ENCODE peak calls at places on chromosomes 4 and X, in five cellular contexts. One of them, this sample, is unnamed.

GRCh38 chrX:66677430-66677829 is 38.6 kb upstream of the EDA2R start:
- DNase-seq in right atrium auricular region: no peak
- DNase-seq in cardiac muscle cell: no peak
- DNase-seq in stomach: no peak
- DNase-seq in breast epithelium: no peak
- DNase-seq in this sample: no peak

GRCh38 chr4:95835672-95836071 is 4.2 kb upstream of the PDHA2 start:
- DNase-seq in right atrium auricular region: no peak
- DNase-seq in cardiac muscle cell: peak
- DNase-seq in breast epithelium: no peak
- DNase-seq in stomach: no peak
- DNase-seq in this sample: no peak

GRCh38 chr4:52966172-52966571 is 104.1 kb downstream of the RASL11B start:
- DNase-seq in right atrium auricular region: no peak
- DNase-seq in cardiac muscle cell: no peak
- DNase-seq in stomach: no peak
- DNase-seq in breast epithelium: no peak
- DNase-seq in this sample: no peak

GRCh38 chr4:10120943-10121567 is 4.5 kb upstream of the WDR1 start:
- DNase-seq in right atrium auricular region: no peak
- DNase-seq in stomach: no peak
- DNase-seq in breast epithelium: no peak
- DNase-seq in cardiac muscle cell: no peak
- DNase-seq in this sample: no peak

GRCh38 chr4:113958766-113959540 is 20.5 kb downstream of the ARSJ start:
- DNase-seq in right atrium auricular region: no peak
- DNase-seq in stomach: no peak
- DNase-seq in breast epithelium: no peak
- DNase-seq in cardiac muscle cell: no peak
- DNase-seq in this sample: no peak

GRCh38 chr4:57658188-57658587 is 548.0 kb upstream of the IGFBP7 start:
- DNase-seq in stomach: no peak
- DNase-seq in cardiac muscle cell: no peak
- DNase-seq in right atrium auricular region: no peak
- DNase-seq in breast epithelium: no peak
- DNase-seq in this sample: no peak

GRCh38 chrX:78619829-78620228 is 39.3 kb downstream of the RTL3 start:
- DNase-seq in right atrium auricular region: no peak
- DNase-seq in stomach: no peak
- DNase-seq in cardiac muscle cell: no peak
- DNase-seq in breast epithelium: no peak
- DNase-seq in this sample: no peak

GRCh38 chrX:130896026-130896425 is 7.0 kb downstream of the ENOX2 start:
- DNase-seq in right atrium auricular region: no peak
- DNase-seq in stomach: no peak
- DNase-seq in cardiac muscle cell: no peak
- DNase-seq in breast epithelium: no peak
- DNase-seq in this sample: no peak

GRCh38 chrX:150229481-150229880 is 133.6 kb upstream of the MAMLD1 start:
- DNase-seq in cardiac muscle cell: no peak
- DNase-seq in right atrium auricular region: no peak
- DNase-seq in breast epithelium: no peak
- DNase-seq in stomach: no peak
- DNase-seq in this sample: no peak

GRCh38 chrX:20330545-20330944 is 63.8 kb upstream of the RPS6KA3 start:
- DNase-seq in right atrium auricular region: no peak
- DNase-seq in breast epithelium: no peak
- DNase-seq in cardiac muscle cell: no peak
- DNase-seq in stomach: no peak
- DNase-seq in this sample: no peak

GRCh38 chr4:5477613-5478012 is 230.7 kb downstream of the EVC2 start:
- DNase-seq in right atrium auricular region: no peak
- DNase-seq in breast epithelium: no peak
- DNase-seq in cardiac muscle cell: no peak
- DNase-seq in stomach: no peak
- DNase-seq in this sample: peak

GRCh38 chr4:100208964-100209363 is 18.7 kb upstream of the DDIT4L start:
- DNase-seq in stomach: no peak
- DNase-seq in cardiac muscle cell: no peak
- DNase-seq in breast epithelium: no peak
- DNase-seq in right atrium auricular region: no peak
- DNase-seq in this sample: no peak

DNA sequence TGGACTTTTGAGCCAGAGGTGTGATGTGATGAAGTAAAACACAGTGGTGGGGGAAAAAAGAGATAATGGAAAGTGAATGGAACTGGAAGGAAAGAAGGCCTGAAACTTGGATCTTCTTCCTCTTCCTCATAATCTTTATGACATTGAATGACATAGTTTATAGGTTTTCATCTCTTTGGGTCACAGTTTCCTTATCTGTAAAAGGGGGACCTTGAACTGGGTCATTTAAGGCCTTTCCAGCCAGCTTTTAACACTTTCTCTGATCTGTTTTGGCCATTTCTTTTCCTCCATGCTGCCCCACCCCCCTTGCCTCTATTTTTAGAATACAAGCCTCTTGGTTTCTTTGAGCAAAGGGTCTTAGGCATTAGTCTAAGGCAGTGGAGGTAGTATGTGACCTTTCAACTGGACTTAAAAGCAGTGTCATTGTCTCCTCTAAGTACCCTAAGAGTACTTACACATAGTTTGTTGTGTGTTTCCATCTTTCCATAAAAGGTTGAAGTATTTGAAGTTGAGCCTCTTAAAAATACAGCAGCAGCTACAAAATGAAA is 7.8 kb downstream of the CPEB2 start:
- DNase-seq in right atrium auricular region: no peak
- DNase-seq in cardiac muscle cell: peak
- DNase-seq in breast epithelium: no peak
- DNase-seq in stomach: no peak
- DNase-seq in this sample: no peak
- H3K4me3 ChIP-seq in right atrium auricular region: no peak
- H3K4me3 ChIP-seq in cardiac muscle cell: peak
- H3K4me3 ChIP-seq in breast epithelium: no peak
- H3K4me3 ChIP-seq in stomach: no peak
- H3K4me3 ChIP-seq in this sample: no peak

GRCh38 chr4:41145571-41146078 is 68.7 kb downstream of the APBB2 start:
- DNase-seq in cardiac muscle cell: no peak
- DNase-seq in breast epithelium: no peak
- DNase-seq in stomach: no peak
- DNase-seq in right atrium auricular region: no peak
- DNase-seq in this sample: no peak

GRCh38 chr4:41144812-41145211 is 69.5 kb downstream of the APBB2 start:
- DNase-seq in cardiac muscle cell: no peak
- DNase-seq in stomach: no peak
- DNase-seq in right atrium auricular region: no peak
- DNase-seq in breast epithelium: no peak
- DNase-seq in this sample: no peak

GRCh38 chr4:41142356-41142755 is 72.0 kb downstream of the APBB2 start:
- DNase-seq in cardiac muscle cell: no peak
- DNase-seq in right atrium auricular region: no peak
- DNase-seq in stomach: peak
- DNase-seq in breast epithelium: no peak
- DNase-seq in this sample: no peak

GRCh38 chr4:41142946-41143720 is 71.2 kb downstream of the APBB2 start:
- DNase-seq in breast epithelium: peak
- DNase-seq in right atrium auricular region: peak
- DNase-seq in cardiac muscle cell: no peak
- DNase-seq in stomach: peak
- DNase-seq in this sample: no peak

DNA sequence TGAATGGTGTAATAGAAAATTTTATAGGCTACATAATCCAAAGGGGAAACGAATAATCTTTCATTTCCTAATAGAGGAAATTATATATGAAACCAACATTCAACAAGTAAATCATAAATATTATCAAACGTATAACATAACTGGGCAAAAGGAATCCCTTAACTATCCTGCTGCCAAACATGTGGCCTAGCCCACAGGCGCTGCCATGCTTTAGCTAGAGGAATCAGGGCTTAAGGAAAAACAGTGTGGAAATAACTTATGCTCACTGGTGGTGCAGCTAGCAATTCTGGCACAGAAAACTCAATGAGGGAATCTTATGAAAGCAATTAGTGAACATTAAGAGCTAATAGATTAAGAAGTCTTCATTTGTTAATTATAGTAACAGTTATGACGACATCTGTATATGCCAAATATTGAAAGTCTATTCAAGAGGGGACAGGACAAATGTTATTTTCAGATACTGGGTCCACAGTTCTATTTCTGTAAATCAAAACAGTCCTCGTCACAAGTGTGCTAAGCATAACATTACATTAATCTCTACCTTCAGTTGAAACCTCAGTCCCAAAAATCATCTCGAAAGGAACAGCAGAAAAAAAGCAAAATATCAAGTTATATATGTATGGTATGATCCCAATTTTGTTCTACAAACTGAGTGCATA is 70.5 kb downstream of the APBB2 start:
- DNase-seq in cardiac muscle cell: no peak
- DNase-seq in stomach: no peak
- DNase-seq in right atrium auricular region: no peak
- DNase-seq in breast epithelium: no peak
- DNase-seq in this sample: no peak
- H3K27ac ChIP-seq in cardiac muscle cell: no peak
- H3K27ac ChIP-seq in stomach: no peak
- H3K27ac ChIP-seq in right atrium auricular region: peak
- H3K27ac ChIP-seq in breast epithelium: peak
- H3K27ac ChIP-seq in this sample: no peak

GRCh38 chr4:141133146-141134006 is at the start of gene RNF150:
- DNase-seq in cardiac muscle cell: peak
- DNase-seq in stomach: peak
- DNase-seq in right atrium auricular region: peak
- DNase-seq in breast epithelium: peak
- DNase-seq in this sample: no peak
- TF ChIP-seq CTCF in cardiac muscle cell: peak
- TF ChIP-seq CTCF in stomach: no peak
- TF ChIP-seq CTCF in right atrium auricular region: peak
- TF ChIP-seq CTCF in breast epithelium: peak
- TF ChIP-seq CTCF in this sample: no peak

DNA sequence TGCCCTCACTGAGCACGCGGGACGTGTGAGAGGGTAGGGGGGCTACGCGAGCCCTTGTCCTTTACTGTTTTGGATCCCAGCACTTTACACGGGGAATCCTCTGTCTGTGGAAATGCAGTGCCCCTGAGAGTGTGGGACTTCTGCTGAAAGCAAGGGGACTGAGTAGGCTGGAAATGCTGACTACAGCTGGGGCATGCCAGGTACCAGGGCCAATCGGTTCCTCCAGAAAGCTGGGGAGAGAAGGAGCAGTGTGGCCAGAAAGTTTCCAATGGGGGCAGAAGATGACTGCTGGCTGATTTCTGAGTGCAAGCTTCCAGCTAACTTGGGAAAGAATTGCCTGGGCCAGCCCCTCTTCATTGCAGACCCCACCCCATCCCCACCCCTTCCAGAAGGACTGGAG is 1.5 kb downstream of the NHSL2 start:
- DNase-seq in breast epithelium: no peak
- DNase-seq in right atrium auricular region: no peak
- DNase-seq in stomach: no peak
- DNase-seq in cardiac muscle cell: peak
- DNase-seq in this sample: no peak
- H3K4me3 ChIP-seq in breast epithelium: peak
- H3K4me3 ChIP-seq in right atrium auricular region: peak
- H3K4me3 ChIP-seq in stomach: peak
- H3K4me3 ChIP-seq in cardiac muscle cell: peak
- H3K4me3 ChIP-seq in this sample: no peak

DNA sequence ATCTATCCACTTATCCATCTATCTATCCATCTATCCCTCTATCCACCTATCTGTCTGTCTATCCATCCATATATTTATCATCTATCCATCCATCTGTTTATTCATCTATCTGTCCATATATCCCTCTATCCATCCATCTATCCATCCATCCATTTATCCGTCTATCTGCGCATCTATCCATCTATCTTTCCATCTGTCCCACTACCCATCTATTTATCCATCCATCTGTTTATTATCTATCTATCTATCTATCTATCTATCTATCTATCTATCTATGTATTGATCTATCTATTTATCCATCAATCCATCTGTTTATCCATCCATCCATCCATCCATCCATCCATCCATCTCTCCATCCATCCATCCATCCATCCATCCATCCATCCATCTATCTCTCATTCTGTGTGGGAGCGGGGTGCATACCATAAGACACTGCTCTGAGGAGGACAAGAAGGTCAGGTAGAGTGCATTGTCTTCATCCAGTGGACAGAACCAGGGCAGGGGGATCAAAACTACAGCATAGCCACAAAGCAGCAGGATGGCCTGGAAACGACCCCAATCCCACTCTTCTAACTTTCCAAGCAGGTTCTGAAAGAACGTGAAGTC is 53.2 kb upstream of the ENPP6 start:
- DNase-seq in right atrium auricular region: no peak
- DNase-seq in cardiac muscle cell: no peak
- DNase-seq in breast epithelium: no peak
- DNase-seq in stomach: no peak
- DNase-seq in this sample: no peak
- H3K27ac ChIP-seq in right atrium auricular region: no peak
- H3K27ac ChIP-seq in cardiac muscle cell: no peak
- H3K27ac ChIP-seq in breast epithelium: no peak
- H3K27ac ChIP-seq in stomach: no peak
- H3K27ac ChIP-seq in this sample: no peak

GRCh38 chrX:121579016-121579760 is 531.8 kb downstream of the GLUD2 start:
- DNase-seq in breast epithelium: no peak
- DNase-seq in right atrium auricular region: no peak
- DNase-seq in stomach: no peak
- DNase-seq in cardiac muscle cell: peak
- DNase-seq in this sample: no peak

GRCh38 chrX:121581885-121582284 is 534.5 kb downstream of the GLUD2 start:
- DNase-seq in breast epithelium: no peak
- DNase-seq in stomach: no peak
- DNase-seq in right atrium auricular region: no peak
- DNase-seq in cardiac muscle cell: peak
- DNase-seq in this sample: no peak
- TF ChIP-seq CTCF in breast epithelium: no peak
- TF ChIP-seq CTCF in stomach: no peak
- TF ChIP-seq CTCF in right atrium auricular region: no peak
- TF ChIP-seq CTCF in cardiac muscle cell: no peak
- TF ChIP-seq CTCF in this sample: no peak